ENCODE peak calls at places on chromosomes 16 and 17, in eight cellular contexts. I, D, V, T, M, E, L and B are unnamed samples.

GRCh38 chr16:81495321-81496234 is 51.0 kb downstream of the CMIP start:
- DNase-seq in I (no peak), D (no peak), V (no peak), T (no peak), M (no peak), E (no peak), L (no peak), B (no peak)

GRCh38 chr17:78671607-78672404 is 94.6 kb upstream of the DNAH17 start:
- DNase-seq in I (no peak), D (no peak), V (no peak), T (peak), M (no peak), E (no peak), L (no peak), B (no peak)

GRCh38 chr17:42276359-42276608 is at the start of gene STAT5B:
- DNase-seq in I (peak), D (peak), V (peak), T (no peak), M (peak), E (peak), L (peak), B (peak)

GRCh38 chr17:45184144-45184543 is 22.5 kb downstream of the HEXIM2 start:
- DNase-seq in I (no peak), D (no peak), V (no peak), T (no peak), M (no peak), E (no peak), L (no peak), B (no peak)

GRCh38 chr16:30535106-30535776 is 583 bp upstream of the ZNF747 start:
- DNase-seq in I (no peak), D (no peak), V (no peak), T (no peak), M (no peak), E (no peak), L (no peak), B (no peak)

GRCh38 chr16:22813223-22813945 is 578 bp upstream of the HS3ST2 start:
- DNase-seq in I (no peak), D (peak), V (no peak), T (no peak), M (no peak), E (peak), L (peak), B (peak)

GRCh38 chr17:76039121-76039520 is 12.0 kb upstream of the EVPL start:
- DNase-seq in I (no peak), D (no peak), V (no peak), T (no peak), M (no peak), E (no peak), L (peak), B (no peak)

GRCh38 chr17:81249233-81250040 is 10.3 kb downstream of the NDUFAF8 start:
- DNase-seq in I (no peak), D (no peak), V (no peak), T (no peak), M (no peak), E (no peak), L (no peak), B (no peak)

GRCh38 chr17:27628376-27628775 is 2.6 kb upstream of the LGALS9 start:
- DNase-seq in I (no peak), D (no peak), V (no peak), T (no peak), M (no peak), E (no peak), L (no peak), B (no peak)

GRCh38 chr16:88854306-88855111 is 2.2 kb downstream of the GALNS start:
- DNase-seq in I (no peak), D (peak), V (no peak), T (no peak), M (no peak), E (no peak), L (no peak), B (no peak)

GRCh38 chr16:23496826-23497542 is 13.3 kb downstream of the GGA2 start:
- DNase-seq in I (no peak), D (peak), V (peak), T (no peak), M (peak), E (peak), L (peak), B (no peak)

GRCh38 chr17:41064301-41064700 is 1.4 kb downstream of the KRTAP2-4 start:
- DNase-seq in I (no peak), D (no peak), V (no peak), T (no peak), M (no peak), E (no peak), L (no peak), B (no peak)

GRCh38 chr16:81238296-81239011 is at the start of gene BCO1:
- DNase-seq in I (no peak), D (peak), V (peak), T (peak), M (peak), E (peak), L (peak), B (peak)

GRCh38 chr16:70778901-70779309 is 22.1 kb downstream of the VAC14 start:
- DNase-seq in I (no peak), D (peak), V (peak), T (peak), M (peak), E (peak), L (peak), B (peak)

GRCh38 chr17:7313890-7314718 is 1.1 kb downstream of the GPS2 start:
- DNase-seq in I (no peak), D (no peak), V (no peak), T (no peak), M (peak), E (no peak), L (no peak), B (no peak)

GRCh38 chr17:8894673-8895578 is 27.5 kb upstream of the PIK3R6 start:
- DNase-seq in I (no peak), D (no peak), V (peak), T (peak), M (peak), E (peak), L (peak), B (peak)

GRCh38 chr16:15055141-15056053 is 477 bp downstream of the NTAN1 start:
- DNase-seq in I (no peak), D (no peak), V (peak), T (no peak), M (peak), E (peak), L (no peak), B (peak)

GRCh38 chr17:8210761-8211458 is 535 bp upstream of the AURKB start:
- DNase-seq in I (no peak), D (no peak), V (no peak), T (no peak), M (no peak), E (no peak), L (no peak), B (peak)